ENCODE peak calls at places on chromosomes 5 and 9, in nine cellular contexts. One of them, this sample, is unnamed.

GRCh38 chr5:6220346-6221088 is 157.8 kb downstream of the MED10 start:
- DNase-seq in lower lobe of right lung: no peak
- DNase-seq in upper lobe of right lung: no peak
- DNase-seq in GM23338: no peak
- DNase-seq in endodermal cell: peak; percentile 64
- DNase-seq in OCI-LY7: no peak
- DNase-seq in left lung: no peak
- DNase-seq in right atrium auricular region: no peak
- DNase-seq in cardiac muscle cell: no peak
- DNase-seq in this sample: no peak

GRCh38 chr9:76571288-76572204 is 112.6 kb downstream of the GCNT1 start:
- DNase-seq in GM23338: peak; percentile 14
- DNase-seq in right atrium auricular region: no peak
- DNase-seq in cardiac muscle cell: no peak
- DNase-seq in OCI-LY7: peak; percentile 62
- DNase-seq in endodermal cell: no peak
- DNase-seq in upper lobe of right lung: peak; percentile 67
- DNase-seq in lower lobe of right lung: peak; percentile 45
- DNase-seq in left lung: no peak
- DNase-seq in this sample: no peak

GRCh38 chr9:96486351-96487029 is 36.5 kb downstream of the HABP4 start:
- DNase-seq in lower lobe of right lung: peak; percentile 73
- DNase-seq in cardiac muscle cell: peak; percentile 66
- DNase-seq in left lung: peak; percentile 57
- DNase-seq in upper lobe of right lung: peak; percentile 79
- DNase-seq in endodermal cell: no peak
- DNase-seq in GM23338: no peak
- DNase-seq in right atrium auricular region: peak; percentile 74
- DNase-seq in OCI-LY7: no peak
- DNase-seq in this sample: peak; percentile 86

GRCh38 chr5:146623657-146624056 is 107.7 kb upstream of the GPR151 start:
- DNase-seq in upper lobe of right lung: no peak
- DNase-seq in lower lobe of right lung: no peak
- DNase-seq in left lung: no peak
- DNase-seq in cardiac muscle cell: no peak
- DNase-seq in OCI-LY7: no peak
- DNase-seq in GM23338: no peak
- DNase-seq in right atrium auricular region: no peak
- DNase-seq in endodermal cell: no peak
- DNase-seq in this sample: no peak

GRCh38 chr5:124232517-124232916 is 513.9 kb downstream of the ZNF608 start:
- DNase-seq in right atrium auricular region: no peak
- DNase-seq in GM23338: no peak
- DNase-seq in cardiac muscle cell: no peak
- DNase-seq in upper lobe of right lung: no peak
- DNase-seq in lower lobe of right lung: no peak
- DNase-seq in endodermal cell: no peak
- DNase-seq in left lung: no peak
- DNase-seq in OCI-LY7: no peak
- DNase-seq in this sample: no peak

GRCh38 chr5:128974567-128974966 is 9.3 kb downstream of the SLC27A6 start:
- DNase-seq in lower lobe of right lung: no peak
- DNase-seq in right atrium auricular region: no peak
- DNase-seq in GM23338: no peak
- DNase-seq in cardiac muscle cell: no peak
- DNase-seq in OCI-LY7: no peak
- DNase-seq in endodermal cell: no peak
- DNase-seq in left lung: no peak
- DNase-seq in upper lobe of right lung: no peak
- DNase-seq in this sample: no peak

GRCh38 chr9:89116064-89116817 is 62.4 kb downstream of the SHC3 start:
- DNase-seq in GM23338: no peak
- DNase-seq in endodermal cell: no peak
- DNase-seq in upper lobe of right lung: no peak
- DNase-seq in lower lobe of right lung: no peak
- DNase-seq in left lung: no peak
- DNase-seq in OCI-LY7: no peak
- DNase-seq in right atrium auricular region: no peak
- DNase-seq in cardiac muscle cell: no peak
- DNase-seq in this sample: no peak

GRCh38 chr5:42915306-42915866 is 103.7 kb upstream of the SELENOP start:
- DNase-seq in lower lobe of right lung: no peak
- DNase-seq in endodermal cell: no peak
- DNase-seq in GM23338: no peak
- DNase-seq in OCI-LY7: no peak
- DNase-seq in upper lobe of right lung: no peak
- DNase-seq in cardiac muscle cell: no peak
- DNase-seq in right atrium auricular region: no peak
- DNase-seq in left lung: no peak
- DNase-seq in this sample: no peak

GRCh38 chr5:124871299-124871698 is 124.9 kb upstream of the ZNF608 start:
- DNase-seq in right atrium auricular region: no peak
- DNase-seq in cardiac muscle cell: no peak
- DNase-seq in left lung: no peak
- DNase-seq in OCI-LY7: no peak
- DNase-seq in upper lobe of right lung: no peak
- DNase-seq in GM23338: no peak
- DNase-seq in endodermal cell: no peak
- DNase-seq in lower lobe of right lung: no peak
- DNase-seq in this sample: no peak

GRCh38 chr9:116274293-116274692 is 120.7 kb downstream of the PAPPA start:
- DNase-seq in lower lobe of right lung: no peak
- DNase-seq in cardiac muscle cell: no peak
- DNase-seq in right atrium auricular region: no peak
- DNase-seq in upper lobe of right lung: no peak
- DNase-seq in left lung: no peak
- DNase-seq in GM23338: no peak
- DNase-seq in endodermal cell: no peak
- DNase-seq in OCI-LY7: no peak
- DNase-seq in this sample: no peak

GRCh38 chr9:30120654-30121053 is 2263.8 kb upstream of the ACO1 start:
- DNase-seq in lower lobe of right lung: no peak
- DNase-seq in GM23338: no peak
- DNase-seq in OCI-LY7: no peak
- DNase-seq in left lung: no peak
- DNase-seq in endodermal cell: no peak
- DNase-seq in right atrium auricular region: no peak
- DNase-seq in upper lobe of right lung: no peak
- DNase-seq in cardiac muscle cell: no peak
- DNase-seq in this sample: no peak

GRCh38 chr5:81779125-81779934 is 28.4 kb upstream of the SSBP2 start:
- DNase-seq in endodermal cell: no peak
- DNase-seq in upper lobe of right lung: peak; percentile 85
- DNase-seq in lower lobe of right lung: peak; percentile 84
- DNase-seq in left lung: peak; percentile 80
- DNase-seq in right atrium auricular region: no peak
- DNase-seq in OCI-LY7: peak; percentile 49
- DNase-seq in cardiac muscle cell: no peak
- DNase-seq in GM23338: no peak
- DNase-seq in this sample: no peak

GRCh38 chr5:113450366-113451328 is 15.9 kb upstream of the TSSK1B start:
- DNase-seq in right atrium auricular region: no peak
- DNase-seq in GM23338: no peak
- DNase-seq in OCI-LY7: no peak
- DNase-seq in upper lobe of right lung: no peak
- DNase-seq in lower lobe of right lung: no peak
- DNase-seq in left lung: no peak
- DNase-seq in endodermal cell: no peak
- DNase-seq in cardiac muscle cell: no peak
- DNase-seq in this sample: no peak

GRCh38 chr5:63211413-63212132 is 633.0 kb downstream of the LRRC70 start:
- DNase-seq in cardiac muscle cell: no peak
- DNase-seq in upper lobe of right lung: no peak
- DNase-seq in endodermal cell: no peak
- DNase-seq in left lung: no peak
- DNase-seq in OCI-LY7: no peak
- DNase-seq in GM23338: peak; percentile 28
- DNase-seq in right atrium auricular region: no peak
- DNase-seq in lower lobe of right lung: no peak
- DNase-seq in this sample: no peak

GRCh38 chr5:108836492-108836891 is 88.8 kb downstream of the FER start:
- DNase-seq in cardiac muscle cell: no peak
- DNase-seq in upper lobe of right lung: no peak
- DNase-seq in left lung: no peak
- DNase-seq in right atrium auricular region: no peak
- DNase-seq in OCI-LY7: no peak
- DNase-seq in GM23338: no peak
- DNase-seq in lower lobe of right lung: no peak
- DNase-seq in endodermal cell: no peak
- DNase-seq in this sample: no peak

GRCh38 chr5:61052870-61053269 is 107.9 kb downstream of the NDUFAF2 start:
- DNase-seq in GM23338: no peak
- DNase-seq in cardiac muscle cell: no peak
- DNase-seq in right atrium auricular region: no peak
- DNase-seq in lower lobe of right lung: no peak
- DNase-seq in left lung: no peak
- DNase-seq in endodermal cell: no peak
- DNase-seq in upper lobe of right lung: no peak
- DNase-seq in OCI-LY7: no peak
- DNase-seq in this sample: no peak

GRCh38 chr9:79489241-79490000 is 82.3 kb upstream of the TLE4 start:
- DNase-seq in upper lobe of right lung: no peak
- DNase-seq in lower lobe of right lung: no peak
- DNase-seq in OCI-LY7: no peak
- DNase-seq in cardiac muscle cell: no peak
- DNase-seq in endodermal cell: no peak
- DNase-seq in right atrium auricular region: no peak
- DNase-seq in GM23338: peak; percentile 7
- DNase-seq in left lung: no peak
- DNase-seq in this sample: no peak

GRCh38 chr5:1522601-1523479 is 920 bp downstream of the LPCAT1 start:
- DNase-seq in cardiac muscle cell: peak; percentile 42
- DNase-seq in left lung: peak; percentile 36
- DNase-seq in lower lobe of right lung: peak; percentile 50
- DNase-seq in right atrium auricular region: peak; percentile 57
- DNase-seq in endodermal cell: peak; percentile 68
- DNase-seq in GM23338: no peak
- DNase-seq in upper lobe of right lung: peak; percentile 70
- DNase-seq in OCI-LY7: peak; percentile 35
- DNase-seq in this sample: peak; percentile 75

GRCh38 chr5:36041537-36041845 is 25.2 kb downstream of the UGT3A2 start:
- DNase-seq in GM23338: peak; percentile 68
- DNase-seq in lower lobe of right lung: no peak
- DNase-seq in right atrium auricular region: no peak
- DNase-seq in cardiac muscle cell: peak; percentile 11
- DNase-seq in upper lobe of right lung: no peak
- DNase-seq in endodermal cell: peak; percentile 77
- DNase-seq in OCI-LY7: no peak
- DNase-seq in left lung: no peak
- DNase-seq in this sample: no peak

GRCh38 chr5:83099445-83099844 is 22.1 kb downstream of the XRCC4 start:
- DNase-seq in right atrium auricular region: no peak
- DNase-seq in OCI-LY7: no peak
- DNase-seq in endodermal cell: no peak
- DNase-seq in cardiac muscle cell: peak; percentile 20
- DNase-seq in GM23338: peak; percentile 10
- DNase-seq in upper lobe of right lung: no peak
- DNase-seq in lower lobe of right lung: no peak
- DNase-seq in left lung: no peak
- DNase-seq in this sample: no peak

GRCh38 chr9:130186839-130187522 is 14.8 kb downstream of the NCS1 start:
- DNase-seq in GM23338: peak; percentile 60
- DNase-seq in right atrium auricular region: no peak
- DNase-seq in OCI-LY7: no peak
- DNase-seq in left lung: peak; percentile 58
- DNase-seq in lower lobe of right lung: peak; percentile 58
- DNase-seq in endodermal cell: peak; percentile 95
- DNase-seq in upper lobe of right lung: no peak
- DNase-seq in cardiac muscle cell: peak; percentile 48
- DNase-seq in this sample: peak; percentile 88
- H3K4me3 ChIP-seq in GM23338: no peak overlapping the region
- H3K4me3 ChIP-seq in right atrium auricular region: peak overlapping the region; percentile 13
- H3K4me3 ChIP-seq in OCI-LY7: no peak overlapping the region
- H3K4me3 ChIP-seq in left lung: no peak overlapping the region
- H3K4me3 ChIP-seq in lower lobe of right lung: no peak overlapping the region
- H3K4me3 ChIP-seq in endodermal cell: no peak overlapping the region
- H3K4me3 ChIP-seq in upper lobe of right lung: no peak overlapping the region
- H3K4me3 ChIP-seq in cardiac muscle cell: no peak overlapping the region
- H3K4me3 ChIP-seq in this sample: peak overlapping the region; percentile 62

DNA sequence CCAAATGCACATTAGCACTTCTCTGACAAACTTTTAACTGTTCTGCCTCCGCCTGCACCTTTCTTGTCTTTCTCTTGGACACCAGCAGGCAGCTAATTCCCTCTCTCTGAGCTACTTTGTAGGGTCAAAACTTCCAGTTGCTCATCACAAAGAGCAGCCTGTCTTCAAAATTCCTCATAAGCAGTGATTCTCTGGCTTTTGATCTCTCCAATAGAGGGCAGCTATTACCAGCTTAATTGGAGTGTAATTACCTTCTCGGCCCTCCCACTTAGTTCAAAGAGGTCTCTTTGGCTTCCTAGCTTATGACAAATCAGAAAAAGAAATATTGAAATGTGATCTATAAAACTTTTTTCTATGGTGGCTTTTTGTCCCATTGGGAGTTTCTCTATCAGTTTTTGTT is 43.6 kb upstream of the RAD23B start:
- DNase-seq in endodermal cell: no peak
- DNase-seq in cardiac muscle cell: no peak
- DNase-seq in left lung: no peak
- DNase-seq in GM23338: no peak
- DNase-seq in lower lobe of right lung: no peak
- DNase-seq in OCI-LY7: peak; percentile 53
- DNase-seq in upper lobe of right lung: no peak
- DNase-seq in right atrium auricular region: no peak
- DNase-seq in this sample: no peak
- TF ChIP-seq CTCF in endodermal cell: peak; percentile 30
- TF ChIP-seq CTCF in cardiac muscle cell: peak; percentile 32
- TF ChIP-seq CTCF in left lung: peak; percentile 17
- TF ChIP-seq CTCF in GM23338: peak; percentile 47
- TF ChIP-seq CTCF in lower lobe of right lung: peak; percentile 43
- TF ChIP-seq CTCF in OCI-LY7: peak; percentile 72
- TF ChIP-seq CTCF in upper lobe of right lung: peak; percentile 50
- TF ChIP-seq CTCF in right atrium auricular region: peak; percentile 52
- TF ChIP-seq CTCF in this sample: no peak

DNA sequence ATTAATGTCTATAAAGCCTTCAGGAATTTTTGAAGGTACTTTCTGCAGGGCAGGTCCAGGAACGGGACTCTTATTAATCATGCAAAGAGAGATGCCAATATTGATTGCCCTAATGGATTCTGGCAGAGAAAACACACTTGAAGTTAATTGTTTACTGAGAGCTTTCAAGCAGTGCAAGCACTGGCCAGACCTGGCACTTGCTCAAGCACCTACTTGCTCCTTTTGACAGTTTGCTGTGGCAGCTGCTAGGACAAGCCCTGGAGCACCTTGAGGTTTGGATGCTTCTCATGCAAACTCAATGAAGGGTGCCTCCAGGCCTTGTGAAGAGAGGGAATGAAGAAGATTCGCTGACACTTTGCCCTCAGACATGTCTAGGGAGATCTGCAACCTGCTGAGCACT is 88.7 kb upstream of the EQTN start:
- DNase-seq in OCI-LY7: no peak
- DNase-seq in upper lobe of right lung: peak; percentile 69
- DNase-seq in left lung: peak; percentile 61
- DNase-seq in endodermal cell: no peak
- DNase-seq in lower lobe of right lung: peak; percentile 57
- DNase-seq in right atrium auricular region: no peak
- DNase-seq in cardiac muscle cell: peak; percentile 52
- DNase-seq in GM23338: no peak
- DNase-seq in this sample: no peak
- H3K27ac ChIP-seq in OCI-LY7: no peak overlapping the region
- H3K27ac ChIP-seq in upper lobe of right lung: no peak overlapping the region
- H3K27ac ChIP-seq in left lung: no peak overlapping the region
- H3K27ac ChIP-seq in endodermal cell: no peak overlapping the region
- H3K27ac ChIP-seq in lower lobe of right lung: no peak overlapping the region
- H3K27ac ChIP-seq in right atrium auricular region: no peak overlapping the region
- H3K27ac ChIP-seq in cardiac muscle cell: no peak overlapping the region
- H3K27ac ChIP-seq in GM23338: no peak overlapping the region
- H3K27ac ChIP-seq in this sample: no peak overlapping the region

GRCh38 chr9:134159566-134160245 is 4.7 kb downstream of the RNU6ATAC start:
- DNase-seq in left lung: no peak
- DNase-seq in GM23338: no peak
- DNase-seq in lower lobe of right lung: no peak
- DNase-seq in endodermal cell: no peak
- DNase-seq in cardiac muscle cell: no peak
- DNase-seq in upper lobe of right lung: no peak
- DNase-seq in right atrium auricular region: no peak
- DNase-seq in OCI-LY7: no peak
- DNase-seq in this sample: no peak
- H3K4me3 ChIP-seq in left lung: no peak overlapping the region
- H3K4me3 ChIP-seq in GM23338: no peak overlapping the region
- H3K4me3 ChIP-seq in lower lobe of right lung: no peak overlapping the region
- H3K4me3 ChIP-seq in endodermal cell: no peak overlapping the region
- H3K4me3 ChIP-seq in cardiac muscle cell: no peak overlapping the region
- H3K4me3 ChIP-seq in upper lobe of right lung: no peak overlapping the region
- H3K4me3 ChIP-seq in right atrium auricular region: no peak overlapping the region
- H3K4me3 ChIP-seq in OCI-LY7: no peak overlapping the region
- H3K4me3 ChIP-seq in this sample: no peak overlapping the region

This sample was measured in coronary artery.